ENCODE peak calls at places on chromosomes 3 and 15, in four cellular contexts. One of them, this sample, is unnamed.

GRCh38 chr3:46864051-46864881 is 1.0 kb upstream of the MYL3 start:
- DNase-seq in putamen: no peak
- DNase-seq in GM23338: no peak
- DNase-seq in Daoy: no peak
- DNase-seq in this sample: no peak

GRCh38 chr15:58361291-58361759 is 70.5 kb upstream of the LIPC start:
- DNase-seq in putamen: no peak
- DNase-seq in Daoy: peak
- DNase-seq in GM23338: no peak
- DNase-seq in this sample: no peak

GRCh38 chr15:99507016-99507731 is 58.6 kb upstream of the MEF2A start:
- DNase-seq in GM23338: no peak
- DNase-seq in Daoy: peak
- DNase-seq in putamen: no peak
- DNase-seq in this sample: no peak

GRCh38 chr3:48536787-48537186 is 19.8 kb downstream of the PFKFB4 start:
- DNase-seq in GM23338: no peak
- DNase-seq in Daoy: no peak
- DNase-seq in putamen: no peak
- DNase-seq in this sample: no peak

GRCh38 chr15:58616171-58616570 is 133.3 kb downstream of the ADAM10 start:
- DNase-seq in GM23338: no peak
- DNase-seq in putamen: no peak
- DNase-seq in Daoy: no peak
- DNase-seq in this sample: no peak

GRCh38 chr15:90376789-90377188 is 11.3 kb upstream of the IQGAP1 start:
- DNase-seq in Daoy: no peak
- DNase-seq in putamen: no peak
- DNase-seq in GM23338: no peak
- DNase-seq in this sample: peak

GRCh38 chr3:8210752-8211405 is 290.7 kb upstream of the LMCD1 start:
- DNase-seq in GM23338: no peak
- DNase-seq in putamen: no peak
- DNase-seq in Daoy: no peak
- DNase-seq in this sample: no peak

GRCh38 chr3:121411554-121411953 is 134.2 kb downstream of the POLQ start:
- DNase-seq in putamen: no peak
- DNase-seq in GM23338: no peak
- DNase-seq in Daoy: peak
- DNase-seq in this sample: no peak

GRCh38 chr3:194640829-194641228 is 7.6 kb upstream of the TMEM44 start:
- DNase-seq in GM23338: peak
- DNase-seq in putamen: no peak
- DNase-seq in Daoy: peak
- DNase-seq in this sample: no peak

GRCh38 chr3:43490640-43491185 is 131.1 kb downstream of the ANO10 start:
- DNase-seq in GM23338: no peak
- DNase-seq in putamen: no peak
- DNase-seq in Daoy: no peak
- DNase-seq in this sample: no peak

GRCh38 chr3:182983811-182984210 is 3.5 kb upstream of the DCUN1D1 start:
- DNase-seq in putamen: no peak
- DNase-seq in Daoy: no peak
- DNase-seq in GM23338: no peak
- DNase-seq in this sample: no peak

GRCh38 chr3:11734-12133 is 184.8 kb upstream of the CHL1 start:
- DNase-seq in Daoy: no peak
- DNase-seq in GM23338: peak
- DNase-seq in putamen: no peak
- DNase-seq in this sample: no peak

GRCh38 chr15:101447168-101447533 is 42.4 kb downstream of the PCSK6 start:
- DNase-seq in GM23338: no peak
- DNase-seq in Daoy: no peak
- DNase-seq in putamen: no peak
- DNase-seq in this sample: no peak

GRCh38 chr3:117526485-117527079 is 817.0 kb downstream of the TUSC7 start:
- DNase-seq in Daoy: no peak
- DNase-seq in putamen: peak
- DNase-seq in GM23338: peak
- DNase-seq in this sample: no peak

GRCh38 chr3:51539291-51539891 is 872 bp downstream of the RAD54L2 start:
- DNase-seq in Daoy: peak
- DNase-seq in putamen: peak
- DNase-seq in GM23338: peak
- DNase-seq in this sample: no peak

GRCh38 chr15:35115155-35115725 is 30.1 kb upstream of the NANOGP8 start:
- DNase-seq in Daoy: no peak
- DNase-seq in putamen: no peak
- DNase-seq in GM23338: no peak
- DNase-seq in this sample: no peak

GRCh38 chr3:178540184-178540583 is 3.9 kb downstream of the KCNMB2 start:
- DNase-seq in GM23338: no peak
- DNase-seq in Daoy: no peak
- DNase-seq in putamen: no peak
- DNase-seq in this sample: no peak

GRCh38 chr15:47194718-47195117 is 522.6 kb upstream of the SEMA6D start:
- DNase-seq in putamen: no peak
- DNase-seq in GM23338: peak
- DNase-seq in Daoy: no peak
- DNase-seq in this sample: no peak

GRCh38 chr15:60568883-60569495 is 90.0 kb upstream of the ICE2 start:
- DNase-seq in GM23338: no peak
- DNase-seq in Daoy: no peak
- DNase-seq in putamen: no peak
- DNase-seq in this sample: no peak

GRCh38 chr15:73560501-73561117 is 72.6 kb downstream of the NPTN start:
- DNase-seq in GM23338: peak
- DNase-seq in Daoy: peak
- DNase-seq in putamen: peak
- DNase-seq in this sample: no peak

GRCh38 chr15:99014803-99015676 is 7.4 kb upstream of the PGPEP1L start:
- DNase-seq in Daoy: peak
- DNase-seq in GM23338: peak
- DNase-seq in putamen: no peak
- DNase-seq in this sample: no peak

GRCh38 chr15:68768321-68768720 is 52.4 kb downstream of the ANP32A start:
- DNase-seq in putamen: no peak
- DNase-seq in GM23338: no peak
- DNase-seq in Daoy: peak
- DNase-seq in this sample: no peak

GRCh38 chr3:16338124-16338523 is 73.1 kb downstream of the OXNAD1 start:
- DNase-seq in Daoy: no peak
- DNase-seq in putamen: no peak
- DNase-seq in GM23338: no peak
- DNase-seq in this sample: peak

This sample was measured in effector memory CD4-positive, alpha-beta T cell.